ENCODE peak calls at places on chromosomes 16 and 17, in five cellular contexts. J, T, G, S and D are unnamed samples.
A peak's percentile ranks its signal among the peaks of the same experiment; 100 is the strongest.

GRCh38 chr16:57735755-57736418 is at the start of gene KATNB1:
- DNase-seq in J (no peak), T (peak; percentile 30), G (no peak), S (no peak), D (no peak)

GRCh38 chr16:22322741-22323140 is 25.5 kb downstream of the POLR3E start:
- DNase-seq in J (no peak), T (no peak), G (no peak), S (no peak), D (no peak)

GRCh38 chr16:21001262-21001661 is 100.7 kb downstream of the LYRM1 start:
- DNase-seq in J (no peak), T (peak; percentile 11), G (peak; percentile 26), S (peak; percentile 55), D (peak; percentile 22)

GRCh38 chr16:66171578-66171977 is 194.9 kb upstream of the CDH5 start:
- DNase-seq in J (no peak), T (no peak), G (no peak), S (no peak), D (no peak)

GRCh38 chr17:45294506-45294905 is 22.3 kb downstream of the MAP3K14 start:
- DNase-seq in J (no peak), T (peak; percentile 87), G (peak; percentile 93), S (no peak), D (no peak)

GRCh38 chr16:84501077-84501735 is 3.3 kb downstream of the MEAK7 start:
- DNase-seq in J (no peak), T (peak; percentile 68), G (peak; percentile 14), S (no peak), D (no peak)

GRCh38 chr16:57517397-57518367 is 18.7 kb downstream of the CCDC102A start:
- DNase-seq in J (no peak), T (no peak), G (no peak), S (no peak), D (no peak)

GRCh38 chr16:70391881-70392481 is 45.3 kb downstream of the DDX19A start:
- DNase-seq in J (no peak), T (peak; percentile 63), G (peak; percentile 32), S (no peak), D (no peak)

GRCh38 chr17:44352922-44353655 is 8.0 kb downstream of the GRN start:
- DNase-seq in J (no peak), T (no peak), G (no peak), S (no peak), D (no peak)

GRCh38 chr17:72373910-72374741 is 253.3 kb downstream of the SOX9 start:
- DNase-seq in J (no peak), T (peak; percentile 39), G (peak; percentile 34), S (no peak), D (peak; percentile 68)

GRCh38 chr17:56742601-56743000 is 91.1 kb downstream of the C17orf67 start:
- DNase-seq in J (no peak), T (peak; percentile 35), G (no peak), S (no peak), D (no peak)